ENCODE peak calls at places on chromosomes 12 and 14, in eight cellular contexts. N is BE2C, S is spleen, J is Caco-2, C is cardiac fibroblast, L is astrocyte of the spinal cord, Z is adrenal gland, X is fibroblast of mammary gland. U is an unnamed sample.

GRCh38 chr12:123453165-123453564 is 4.8 kb upstream of the SNRNP35 start:
- DNase-seq in L (no peak), X (no peak), N (no peak), S (no peak), C (no peak), Z (no peak), J (no peak), U (no peak)

GRCh38 chr14:23321572-23322547 is 603 bp downstream of the PABPN1 start:
- DNase-seq in C (peak; percentile 49), X (peak; percentile 58), Z (peak; percentile 59), S (peak; percentile 84), L (peak; percentile 50), J (peak; percentile 59), N (peak; percentile 43), U (peak; percentile 84)

GRCh38 chr14:30869525-30870150 is 4.7 kb upstream of the COCH start:
- DNase-seq in S (no peak), N (no peak), J (no peak), L (no peak), C (no peak), X (no peak), Z (no peak), U (no peak)

GRCh38 chr12:123085730-123086487 is 65.0 kb downstream of the PITPNM2 start:
- DNase-seq in J (no peak), N (peak; percentile 68), C (peak; percentile 42), X (no peak), Z (peak; percentile 93), L (peak; percentile 36), S (peak; percentile 82), U (no peak)

GRCh38 chr14:33906968-33907367 is 43.9 kb downstream of the EGLN3 start:
- DNase-seq in N (no peak), S (no peak), L (no peak), Z (no peak), X (no peak), J (no peak), C (no peak), U (no peak)

GRCh38 chr14:54570651-54571415 is 3.9 kb downstream of the SAMD4A start:
- DNase-seq in Z (no peak), X (peak; percentile 92), S (no peak), L (peak; percentile 79), C (peak; percentile 76), N (no peak), J (no peak), U (no peak)

GRCh38 chr12:122021822-122022392 is at the start of gene BCL7A:
- DNase-seq in C (peak; percentile 86), X (peak; percentile 58), Z (peak; percentile 77), N (peak; percentile 80), S (peak; percentile 89), L (peak; percentile 72), J (peak; percentile 72), U (peak; percentile 83)

GRCh38 chr12:13000616-13000934 is 510 bp upstream of the HEBP1 start:
- DNase-seq in C (no peak), Z (peak; percentile 56), X (no peak), L (no peak), J (no peak), S (no peak), N (no peak), U (peak; percentile 81)

GRCh38 chr12:45216297-45216982 is 545 bp downstream of the ANO6 start:
- DNase-seq in L (peak; percentile 49), S (peak; percentile 90), C (peak; percentile 56), X (peak; percentile 34), Z (peak; percentile 60), N (peak; percentile 59), J (peak; percentile 69), U (peak; percentile 81)

GRCh38 chr12:68641138-68641537 is 30.4 kb downstream of the RAP1B start:
- DNase-seq in S (no peak), L (no peak), N (no peak), Z (no peak), X (no peak), C (no peak), J (no peak), U (no peak)

GRCh38 chr12:80829767-80830166 is 108.0 kb downstream of the LIN7A start:
- DNase-seq in L (no peak), C (no peak), J (no peak), N (no peak), Z (no peak), S (no peak), X (no peak), U (no peak)

GRCh38 chr12:97306121-97306520 is 156.5 kb upstream of the RMST start:
- DNase-seq in N (no peak), Z (peak; percentile 14), S (no peak), X (no peak), L (no peak), C (no peak), J (no peak), U (no peak)

GRCh38 chr14:91606851-91607250 is 96.7 kb upstream of the PPP4R3A start:
- DNase-seq in X (peak; percentile 45), Z (no peak), C (peak; percentile 17), J (no peak), L (no peak), S (no peak), N (no peak), U (no peak)

GRCh38 chr14:32469388-32470160 is 140.5 kb downstream of the AKAP6 start:
- DNase-seq in C (peak; percentile 75), N (no peak), L (peak; percentile 78), Z (no peak), S (no peak), J (no peak), X (peak; percentile 67), U (no peak)

GRCh38 chr12:108517288-108518100 is 2.4 kb downstream of the FICD start:
- DNase-seq in N (no peak), Z (no peak), X (no peak), C (no peak), J (no peak), L (no peak), S (no peak), U (no peak)

GRCh38 chr12:18246057-18246456 is 15.3 kb upstream of the PIK3C2G start:
- DNase-seq in S (no peak), J (no peak), Z (no peak), N (no peak), X (no peak), L (no peak), C (no peak), U (no peak)

GRCh38 chr12:75389061-75389460 is 1.8 kb upstream of the GLIPR1L2 start:
- DNase-seq in S (no peak), C (peak; percentile 5), X (peak; percentile 62), J (no peak), N (no peak), L (peak; percentile 42), Z (no peak), U (no peak)

GRCh38 chr12:4191149-4191548 is 82.4 kb upstream of the CCND2 start:
- DNase-seq in S (no peak), X (no peak), C (no peak), Z (no peak), L (no peak), N (no peak), J (no peak), U (no peak)

GRCh38 chr12:125549836-125550235 is 484.6 kb downstream of the AACS start:
- DNase-seq in N (no peak), S (no peak), X (no peak), L (no peak), J (no peak), C (no peak), Z (no peak), U (no peak)
- TF ChIP-seq CTCF in N (peak; percentile 48), S (no peak), X (peak; percentile 33), L (peak; percentile 36), J (peak; percentile 34), C (peak; percentile 37), Z (no peak), U (peak; percentile 32)

GRCh38 chr14:70947739-70948138 is 40.5 kb downstream of the PCNX1 start:
- DNase-seq in Z (no peak), J (peak; percentile 28), C (no peak), L (no peak), X (no peak), N (no peak), S (no peak), U (no peak)

GRCh38 chr14:70943838-70944237 is 36.6 kb downstream of the PCNX1 start:
- DNase-seq in Z (no peak), L (no peak), J (no peak), X (no peak), N (no peak), S (no peak), C (no peak), U (no peak)

DNA sequence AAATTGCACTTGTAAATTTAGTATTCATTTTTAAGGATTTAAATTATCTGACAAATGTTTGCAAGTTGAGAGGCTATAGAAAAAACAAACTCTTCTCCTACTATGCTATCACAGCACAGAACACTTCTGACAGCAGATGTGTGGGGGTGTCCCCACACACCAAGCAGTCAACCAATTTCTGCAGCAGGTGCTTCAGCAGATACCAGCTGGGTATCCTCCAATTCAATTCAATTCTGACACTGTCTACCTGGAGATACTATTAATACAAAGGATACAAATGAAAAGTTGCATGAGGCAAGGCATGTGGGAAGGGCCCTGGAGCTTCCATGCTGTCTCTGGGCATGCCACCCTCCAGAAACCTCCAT is 35.1 kb downstream of the PCNX1 start:
- DNase-seq in N (no peak), S (no peak), L (no peak), J (no peak), C (no peak), X (no peak), Z (no peak), U (no peak)
- H3K4me3 ChIP-seq in N (no peak overlapping the region), S (no peak overlapping the region), L (no peak overlapping the region), J (no peak overlapping the region), C (no peak overlapping the region), X (no peak overlapping the region), Z (no peak overlapping the region), U (no peak overlapping the region)

DNA sequence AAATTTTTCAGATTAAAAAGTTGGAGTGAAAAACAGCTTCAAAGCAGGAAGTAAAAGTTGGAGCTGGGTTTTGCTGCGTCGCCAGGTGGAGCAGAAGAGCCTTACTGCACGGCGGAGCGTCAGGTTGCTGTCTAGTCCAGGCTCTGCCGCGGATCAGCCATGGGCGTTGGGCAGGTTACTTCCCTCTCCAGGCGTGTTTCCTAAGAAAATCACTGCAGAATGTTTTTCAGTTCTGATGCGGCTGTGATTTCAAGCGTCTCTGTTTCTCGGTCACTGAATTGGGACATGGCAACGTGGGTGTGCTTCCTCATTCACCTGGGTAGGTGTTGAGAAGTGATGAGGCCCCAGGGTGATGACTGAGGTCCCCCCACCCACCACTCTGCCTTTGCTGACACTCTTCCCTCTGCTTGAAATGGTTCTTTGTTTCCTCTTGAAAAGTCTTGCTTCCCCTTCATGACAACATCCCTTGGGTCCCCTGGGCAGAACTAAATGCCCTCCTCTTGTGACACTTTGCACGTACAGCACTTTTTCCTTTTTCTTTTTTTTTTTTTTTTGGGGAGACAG is 7.6 kb downstream of the EVL start:
- DNase-seq in L (no peak), C (no peak), X (no peak), N (no peak), J (peak; percentile 19), Z (no peak), S (peak; percentile 89), U (peak; percentile 84)
- TF ChIP-seq CTCF in L (no peak), C (no peak), X (no peak), N (no peak), J (peak; percentile 18), Z (no peak), S (peak; percentile 35), U (peak; percentile 40)

GRCh38 chr12:90484130-90484529 is 470.8 kb downstream of the CCER1 start:
- DNase-seq in N (peak; percentile 38), S (no peak), X (no peak), L (no peak), J (no peak), Z (no peak), C (peak; percentile 8), U (no peak)

GRCh38 chr12:90481748-90482147 is 473.2 kb downstream of the CCER1 start:
- DNase-seq in L (no peak), Z (no peak), N (no peak), X (no peak), J (no peak), S (no peak), C (no peak), U (no peak)

GRCh38 chr12:90479237-90479636 is 475.7 kb downstream of the CCER1 start:
- DNase-seq in L (no peak), Z (no peak), J (no peak), N (no peak), X (no peak), S (no peak), C (no peak), U (no peak)
- H3K4me3 ChIP-seq in L (no peak overlapping the region), Z (no peak overlapping the region), J (no peak overlapping the region), N (no peak overlapping the region), X (no peak overlapping the region), S (no peak overlapping the region), C (no peak overlapping the region), U (no peak overlapping the region)

U was measured in upper lobe of right lung.